ENCODE peak calls at places on chromosomes 6 and 20, in nine cellular contexts. Y is naive thymus-derived CD4-positive, alpha-beta T cell; Q is tibial nerve; X is aorta; N is cardiac muscle cell; R is CD8-positive, alpha-beta T cell; S is GM23248; O is trophoblast cell; J is endothelial cell of umbilical vein. L is an unnamed sample. For H3K4me1 and H3K9me3, the result is how much of the 10 kb centered on the place peaks cover.

GRCh38 chr6:21163110-21163837 is 430.3 kb upstream of the SOX4 start:
- DNase-seq in Y (no peak), J (no peak), S (peak), O (peak), N (peak), R (no peak), X (no peak), Q (no peak), L (no peak)

GRCh38 chr6:101597711-101598110 is 204.2 kb downstream of the GRIK2 start:
- DNase-seq in X (no peak), N (peak), O (peak), Y (no peak), Q (no peak), J (no peak), R (no peak), S (peak), L (peak)

GRCh38 chr6:25122001-25122400 is 157.2 kb upstream of the CARMIL1 start:
- DNase-seq in N (peak), Q (no peak), S (peak), X (no peak), Y (no peak), R (no peak), J (peak), O (no peak), L (no peak)

GRCh38 chr6:150068786-150069648 is at the start of gene ULBP3:
- DNase-seq in X (peak), S (peak), N (peak), Y (peak), R (peak), Q (peak), O (peak), J (peak), L (peak)

GRCh38 chr6:20217900-20218299 is 5.6 kb upstream of the MBOAT1 start:
- DNase-seq in Y (no peak), J (no peak), S (peak), O (no peak), R (no peak), N (no peak), Q (no peak), X (no peak), L (no peak)

GRCh38 chr6:87237804-87238203 is 82.4 kb downstream of the ZNF292 start:
- DNase-seq in Y (peak), Q (no peak), X (no peak), J (peak), S (peak), R (no peak), O (no peak), N (peak), L (peak)

GRCh38 chr6:6810727-6811126 is 222.2 kb downstream of the LY86 start:
- DNase-seq in X (no peak), N (no peak), R (no peak), Q (no peak), J (no peak), S (no peak), Y (peak), O (no peak), L (no peak)

GRCh38 chr6:119620846-119621570 is 271.4 kb upstream of the MAN1A1 start:
- DNase-seq in Y (no peak), X (no peak), N (peak), J (no peak), Q (no peak), R (no peak), S (peak), O (peak), L (no peak)

GRCh38 chr6:26420607-26421235 is 18.6 kb downstream of the BTN3A1 start:
- DNase-seq in X (no peak), Q (no peak), J (peak), Y (peak), R (no peak), N (peak), O (peak), S (peak), L (peak)

GRCh38 chr20:50270569-50270968 is 79.9 kb downstream of the CEBPB start:
- DNase-seq in S (no peak), O (peak), R (no peak), Q (no peak), J (no peak), N (no peak), X (no peak), Y (no peak), L (no peak)

GRCh38 chr6:97524846-97525245 is 241.8 kb upstream of the MMS22L start:
- DNase-seq in S (peak), Y (no peak), R (no peak), X (no peak), N (no peak), O (no peak), Q (no peak), J (no peak), L (no peak)

GRCh38 chr6:77883849-77884248 is 231.0 kb downstream of the MEI4 start:
- DNase-seq in J (peak), Q (no peak), Y (no peak), N (no peak), S (no peak), X (no peak), O (no peak), R (no peak), L (no peak)

DNA sequence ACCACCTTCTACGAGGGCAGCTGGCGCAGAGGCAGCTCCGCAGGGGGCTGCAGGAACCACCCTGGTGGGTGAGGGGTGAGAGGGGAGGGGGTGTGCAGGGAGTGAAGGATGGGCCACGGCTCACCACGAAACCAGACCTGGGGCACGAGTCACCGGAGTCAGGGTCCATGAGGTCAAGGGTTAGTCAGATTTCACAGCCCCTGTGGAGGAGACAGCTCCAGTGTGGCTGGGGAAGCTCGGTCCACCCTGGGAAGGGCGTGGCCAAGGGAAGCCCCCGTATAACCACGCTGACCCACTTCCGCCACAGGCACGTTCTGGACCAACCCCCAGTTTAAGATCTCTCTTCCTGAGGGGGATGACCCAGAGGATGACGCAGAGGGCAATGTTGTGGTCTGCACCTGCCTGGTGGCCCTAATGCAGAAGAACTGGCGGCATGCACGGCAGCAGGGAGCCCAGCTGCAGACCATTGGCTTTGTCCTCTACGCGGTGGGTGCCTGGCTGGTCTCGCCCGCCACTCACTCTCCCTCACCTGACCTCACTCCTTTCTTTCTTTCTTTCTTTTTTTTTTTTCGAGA is 18.4 kb downstream of the CAPN11 start:
- DNase-seq in Q (no peak), J (peak), S (no peak), O (peak), Y (no peak), X (no peak), N (no peak), R (no peak), L (no peak)
- H3K4me1 ChIP-seq in Q (under half), J (under half), S (under half), O (under half), Y (under half), X (under half), N (under half), R (under half), L (under half)

DNA sequence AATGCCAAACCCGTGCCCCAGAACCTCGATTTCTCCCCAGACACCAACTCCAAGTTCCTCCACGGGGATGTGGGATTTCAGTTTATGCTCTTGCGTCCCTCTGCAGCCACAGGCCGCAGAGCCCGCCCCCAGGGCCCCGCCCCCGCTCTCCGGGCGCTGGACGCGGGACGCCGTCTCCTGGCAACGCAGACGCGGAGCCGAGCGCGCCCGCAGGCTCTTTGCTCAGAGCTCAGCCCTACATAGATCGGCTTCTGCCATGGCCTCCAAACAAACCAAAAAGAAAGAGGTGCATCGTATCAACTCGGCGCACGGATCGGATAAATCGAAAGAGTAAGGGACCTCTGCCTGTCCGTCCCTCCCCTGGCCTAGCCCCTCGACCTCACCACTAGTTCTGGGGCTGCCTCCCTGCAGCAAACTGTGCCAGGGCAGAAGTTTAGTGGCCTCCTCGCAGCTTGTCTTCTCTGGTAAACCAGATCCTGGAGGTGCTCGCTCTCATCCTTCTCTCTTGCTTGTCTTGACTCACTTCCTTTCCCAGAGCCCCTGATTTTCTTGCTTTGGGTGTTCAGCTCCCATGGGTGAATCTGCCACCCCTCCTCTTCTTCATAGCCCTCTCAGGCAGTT is at the start of gene ADGB:
- DNase-seq in J (peak), O (peak), R (no peak), Y (no peak), N (peak), S (peak), Q (no peak), X (peak), L (peak)
- H3K4me3 ChIP-seq in J (peak), O (peak), R (no peak), Y (no peak), N (peak), S (peak), Q (peak), X (peak), L (no peak)

GRCh38 chr6:111276736-111277135 is 189.4 kb downstream of the SLC16A10 start:
- DNase-seq in Y (no peak), O (peak), Q (no peak), R (no peak), S (no peak), N (no peak), J (no peak), X (no peak), L (no peak)

GRCh38 chr6:111280445-111280844 is 193.1 kb downstream of the SLC16A10 start:
- DNase-seq in J (no peak), S (no peak), R (no peak), Y (no peak), N (no peak), Q (no peak), X (no peak), O (no peak), L (no peak)

GRCh38 chr6:111276335-111276734 is 189.0 kb downstream of the SLC16A10 start:
- DNase-seq in S (no peak), Q (no peak), N (peak), Y (no peak), X (no peak), R (no peak), O (peak), J (no peak), L (no peak)

GRCh38 chr6:111277819-111278218 is 190.5 kb downstream of the SLC16A10 start:
- DNase-seq in Y (no peak), R (no peak), S (no peak), J (no peak), N (no peak), O (no peak), Q (no peak), X (no peak), L (no peak)

DNA sequence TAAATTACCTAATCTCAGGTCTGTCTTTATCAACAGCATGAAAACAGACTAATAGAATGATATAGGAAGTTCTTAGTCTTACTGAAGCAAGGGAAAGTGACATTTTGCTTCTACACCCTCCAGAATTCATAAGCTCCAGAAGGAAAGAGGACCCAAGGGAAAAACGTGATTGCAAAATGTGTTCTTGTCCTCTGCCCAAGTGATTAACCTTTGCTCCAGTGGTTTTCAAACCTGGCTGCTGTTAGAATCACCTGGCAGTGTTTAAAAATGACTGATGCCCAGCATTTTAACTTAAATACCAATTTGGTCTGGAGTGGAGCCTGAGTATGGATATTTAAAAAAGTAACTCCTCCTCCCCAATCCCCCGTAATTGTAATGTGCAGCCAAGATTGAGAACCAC is 191.4 kb downstream of the SLC16A10 start:
- DNase-seq in R (no peak), N (no peak), Y (no peak), Q (no peak), S (no peak), X (no peak), J (no peak), O (no peak), L (no peak)
- H3K9me3 ChIP-seq in R (under half), N (under half), Y (under half), Q (under half), S (under half), X (under half), J (under half), O (under half), L (under half)

GRCh38 chr6:2840794-2841061 is 935 bp downstream of the SERPINB1 start:
- DNase-seq in Y (no peak), S (no peak), O (no peak), Q (no peak), R (no peak), J (no peak), X (no peak), N (no peak), L (no peak)
- H3K4me1 ChIP-seq in Y (under half), S (under half), O (under half), Q (under half), R (under half), J (under half), X (under half), N (under half), L (under half)